ENCODE peak calls at places on chromosomes 13 and 19, in seven cellular contexts. I is cardiac muscle cell, Y is heart right ventricle, V is heart left ventricle, Q is neural progenitor cell, T is ovary, X is RWPE2. J is an unnamed sample. For H3K27me3, the result is how much of the 10 kb centered on the place peaks cover.

GRCh38 chr19:6737284-6737872 is at the start of gene GPR108:
- DNase-seq in I (peak), Y (peak), V (peak), Q (peak), T (peak), X (peak), J (peak)

GRCh38 chr13:69300131-69300530 is 807.5 kb upstream of the ATXN8OS start:
- DNase-seq in I (no peak), Y (no peak), V (no peak), Q (no peak), T (no peak), X (no peak), J (no peak)

GRCh38 chr19:54462713-54463530 is 656 bp downstream of the LENG9 start:
- DNase-seq in I (peak), Y (peak), V (peak), Q (peak), T (peak), X (no peak), J (peak)

GRCh38 chr19:29663861-29664752 is 1.2 kb upstream of the PLEKHF1 start:
- DNase-seq in I (no peak), Y (no peak), V (peak), Q (no peak), T (no peak), X (no peak), J (peak)

GRCh38 chr19:46082728-46083050 is 41.8 kb downstream of the IGFL3 start:
- DNase-seq in I (no peak), Y (no peak), V (no peak), Q (no peak), T (no peak), X (no peak), J (no peak)

GRCh38 chr13:114029866-114030625 is 56.2 kb upstream of the C13orf46 start:
- DNase-seq in I (no peak), Y (peak), V (peak), Q (no peak), T (no peak), X (no peak), J (no peak)

GRCh38 chr19:52962394-52963228 is at the start of gene ZNF816:
- DNase-seq in I (peak), Y (peak), V (peak), Q (peak), T (peak), X (peak), J (peak)

GRCh38 chr13:30022256-30022655 is 171.8 kb upstream of the UBL3 start:
- DNase-seq in I (no peak), Y (no peak), V (no peak), Q (no peak), T (no peak), X (no peak), J (no peak)

GRCh38 chr13:108346376-108346775 is 76.9 kb downstream of the TNFSF13B start:
- DNase-seq in I (no peak), Y (no peak), V (no peak), Q (no peak), T (no peak), X (no peak), J (no peak)

GRCh38 chr13:75723927-75724326 is 87.8 kb downstream of the LMO7 start:
- DNase-seq in I (no peak), Y (no peak), V (no peak), Q (no peak), T (no peak), X (no peak), J (no peak)

GRCh38 chr13:27573265-27573664 is 47.1 kb downstream of the LNX2 start:
- DNase-seq in I (no peak), Y (no peak), V (no peak), Q (no peak), T (no peak), X (no peak), J (peak)

GRCh38 chr13:98927954-98928927 is 49.6 kb downstream of the DOCK9 start:
- DNase-seq in I (no peak), Y (no peak), V (no peak), Q (no peak), T (no peak), X (no peak), J (peak)

GRCh38 chr13:32048816-32049215 is 17.2 kb downstream of the FRY start:
- DNase-seq in I (no peak), Y (no peak), V (no peak), Q (no peak), T (no peak), X (no peak), J (no peak)

GRCh38 chr13:41577437-41577836 is 120.1 kb downstream of the RGCC start:
- DNase-seq in I (no peak), Y (no peak), V (peak), Q (no peak), T (no peak), X (no peak), J (no peak)

GRCh38 chr19:41872775-41873647 is 4.1 kb upstream of the CD79A start:
- DNase-seq in I (peak), Y (peak), V (peak), Q (peak), T (no peak), X (peak), J (peak)

GRCh38 chr13:91058066-91058465 is 289.4 kb upstream of the MIR17HG start:
- DNase-seq in I (peak), Y (no peak), V (no peak), Q (peak), T (no peak), X (no peak), J (peak)

GRCh38 chr13:19838726-19839342 is 24.6 kb downstream of the ZMYM5 start:
- DNase-seq in I (no peak), Y (no peak), V (no peak), Q (no peak), T (no peak), X (no peak), J (peak)

GRCh38 chr13:48235100-48235813 is 2.3 kb downstream of the ITM2B start:
- DNase-seq in I (peak), Y (no peak), V (peak), Q (peak), T (peak), X (no peak), J (no peak)

GRCh38 chr19:33755314-33756020 is 41.2 kb upstream of the KCTD15 start:
- DNase-seq in I (no peak), Y (no peak), V (no peak), Q (peak), T (no peak), X (no peak), J (no peak)

GRCh38 chr19:21698215-21698614 is 69.2 kb downstream of the ZNF100 start:
- DNase-seq in I (peak), Y (no peak), V (no peak), Q (peak), T (no peak), X (no peak), J (no peak)

GRCh38 chr19:49987159-49987698 is 26.3 kb upstream of the SIGLEC11 start:
- DNase-seq in I (peak), Y (peak), V (peak), Q (peak), T (peak), X (no peak), J (peak)

GRCh38 chr13:37168922-37169321 is 63.5 kb upstream of the CSNK1A1L start:
- DNase-seq in I (no peak), Y (no peak), V (no peak), Q (no peak), T (no peak), X (no peak), J (no peak)

GRCh38 chr13:99153219-99153618 is 47.4 kb upstream of the UBAC2 start:
- DNase-seq in I (no peak), Y (no peak), V (no peak), Q (no peak), T (no peak), X (no peak), J (no peak)

GRCh38 chr19:2820112-2820702 is 539 bp downstream of the ZNF554 start:
- DNase-seq in I (peak), Y (no peak), V (peak), Q (peak), T (no peak), X (no peak), J (no peak)

GRCh38 chr13:109479534-109479933 is 306.8 kb downstream of the IRS2 start:
- DNase-seq in I (no peak), Y (no peak), V (no peak), Q (no peak), T (no peak), X (no peak), J (no peak)
- H3K27me3 ChIP-seq in I (under half), Y (under half), V (under half), Q (under half), T (under half), X (under half), J (under half)

GRCh38 chr13:26523007-26523406 is 34.5 kb upstream of the WASF3 start:
- DNase-seq in I (no peak), Y (no peak), V (no peak), Q (no peak), T (no peak), X (no peak), J (no peak)
- H3K27ac ChIP-seq in I (no peak), Y (no peak), V (no peak), Q (no peak), T (no peak), X (no peak), J (no peak)

DNA sequence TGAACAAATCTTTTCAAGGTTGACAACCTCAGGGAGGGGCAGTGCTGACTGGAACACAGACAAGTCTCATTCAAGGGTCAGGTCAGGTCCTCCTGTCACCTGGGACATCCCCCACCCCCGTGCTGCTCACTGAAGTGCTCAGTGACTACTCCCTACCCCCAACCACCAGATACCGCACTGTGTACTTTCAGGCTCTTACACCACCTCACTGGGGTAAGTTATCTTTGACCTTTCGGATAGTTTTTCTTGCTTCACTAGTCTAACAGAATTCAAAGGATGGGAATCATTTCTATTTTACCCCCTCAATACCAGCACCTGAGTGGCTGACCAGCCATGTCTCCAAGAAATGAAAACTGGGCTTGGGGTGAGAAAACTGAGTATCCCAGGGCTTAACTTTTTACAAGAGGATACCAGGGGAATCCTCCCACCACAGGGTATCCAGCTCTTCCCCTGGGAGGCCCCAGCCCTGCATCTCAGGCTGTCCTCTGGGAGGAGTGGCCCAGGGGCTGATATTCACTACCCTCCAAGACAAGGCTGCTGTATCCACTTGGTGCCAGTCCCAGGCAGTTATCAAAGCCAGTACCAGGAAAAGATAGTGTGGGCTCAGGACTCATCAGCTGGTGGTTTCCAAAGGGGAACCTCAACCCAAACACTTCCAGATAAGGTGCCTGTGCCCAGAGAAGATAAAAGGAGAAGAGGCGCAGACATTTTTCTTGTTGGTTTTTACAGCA is 2.1 kb downstream of the ZNF563 start:
- DNase-seq in I (peak), Y (no peak), V (peak), Q (peak), T (no peak), X (no peak), J (no peak)
- H3K4me3 ChIP-seq in I (no peak), Y (no peak), V (no peak), Q (no peak), T (no peak), X (no peak), J (no peak)

DNA sequence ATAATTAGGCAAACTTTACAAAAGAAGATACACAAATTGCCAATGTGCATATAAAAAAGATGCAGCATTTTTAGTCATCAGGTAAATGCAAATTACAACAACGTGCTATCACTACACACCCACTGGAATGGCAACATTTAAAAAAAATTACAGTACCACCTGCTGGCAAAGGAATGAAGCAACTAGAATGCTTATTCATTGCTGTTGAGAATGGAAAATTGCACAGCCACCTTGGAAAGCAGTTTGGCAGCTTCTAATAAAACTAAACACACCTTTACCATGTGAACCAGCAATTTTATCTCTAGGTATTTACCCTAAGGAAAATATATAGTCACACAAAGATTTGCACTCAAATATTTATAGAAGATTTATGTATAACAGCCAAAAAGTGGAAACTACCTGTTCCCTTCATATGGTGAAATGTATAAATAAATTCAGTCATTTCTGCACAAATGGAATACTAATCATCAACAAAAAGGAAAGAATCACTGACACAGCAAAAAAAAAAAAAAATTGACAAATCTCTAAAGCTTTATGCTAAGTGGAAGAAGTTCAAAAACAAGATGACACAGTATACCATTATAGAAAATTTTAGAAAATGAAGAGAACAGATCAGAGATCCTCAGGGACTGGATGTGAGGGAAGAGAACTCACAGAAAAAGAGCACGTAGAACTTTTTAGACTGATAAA is 30.3 kb downstream of the OXGR1 start:
- DNase-seq in I (no peak), Y (no peak), V (no peak), Q (no peak), T (no peak), X (no peak), J (no peak)
- H3K27me3 ChIP-seq in I (under half), Y (under half), V (under half), Q (under half), T (under half), X (under half), J (under half)

DNA sequence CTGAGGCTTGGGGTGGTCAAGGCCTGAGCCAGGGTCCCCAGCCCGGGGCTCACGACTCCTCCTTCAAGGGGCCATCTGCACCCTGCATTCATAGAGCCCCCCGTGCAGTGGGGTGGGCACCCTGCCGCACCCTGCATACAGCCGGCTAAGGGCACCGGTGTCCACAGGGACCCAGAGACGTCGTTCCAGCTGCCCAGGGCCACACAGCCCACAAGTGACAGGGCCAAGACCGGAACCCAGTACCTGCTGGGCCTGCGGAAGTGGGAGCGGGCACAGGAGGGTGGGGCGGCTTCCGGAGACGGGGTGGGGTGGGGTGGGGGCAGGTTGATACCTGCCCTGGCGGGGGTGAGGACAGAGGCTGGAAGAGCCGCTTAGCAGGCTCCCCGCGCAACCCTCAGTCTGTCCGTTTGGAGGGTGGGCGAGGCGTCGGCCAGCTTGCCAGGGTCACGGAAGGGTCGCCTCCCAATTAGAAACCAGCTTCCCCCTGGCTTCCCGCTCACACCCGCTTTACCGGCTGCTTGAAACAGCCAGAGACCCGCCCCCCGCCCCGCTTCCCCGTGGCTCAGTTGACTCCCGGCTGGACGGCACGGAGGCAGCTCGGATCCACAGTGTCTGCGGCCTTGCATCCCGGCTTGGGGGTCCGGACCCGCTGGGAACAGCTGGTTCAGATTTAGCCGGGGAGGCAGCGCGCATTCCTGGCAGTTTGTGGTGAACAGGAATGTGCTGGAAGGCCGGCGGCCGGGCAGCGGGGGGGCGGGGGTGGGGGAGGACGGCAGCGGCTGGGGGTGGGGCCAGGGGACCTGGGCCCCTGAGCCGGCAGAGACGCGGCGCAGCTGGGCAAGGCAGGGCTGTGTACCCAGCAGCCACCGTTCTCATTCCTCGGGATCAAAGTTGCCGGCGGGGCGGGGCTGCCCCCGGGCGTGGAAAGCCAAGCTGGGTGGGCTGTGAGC is 1.8 kb downstream of the CNN2 start:
- DNase-seq in I (peak), Y (peak), V (peak), Q (peak), T (peak), X (no peak), J (peak)
- H3K27ac ChIP-seq in I (peak), Y (peak), V (peak), Q (peak), T (peak), X (peak), J (peak)

GRCh38 chr19:15318241-15318691 is 14.1 kb downstream of the BRD4 start:
- DNase-seq in I (no peak), Y (no peak), V (no peak), Q (no peak), T (no peak), X (no peak), J (no peak)
- H3K4me3 ChIP-seq in I (no peak), Y (no peak), V (no peak), Q (no peak), T (no peak), X (no peak), J (no peak)

DNA sequence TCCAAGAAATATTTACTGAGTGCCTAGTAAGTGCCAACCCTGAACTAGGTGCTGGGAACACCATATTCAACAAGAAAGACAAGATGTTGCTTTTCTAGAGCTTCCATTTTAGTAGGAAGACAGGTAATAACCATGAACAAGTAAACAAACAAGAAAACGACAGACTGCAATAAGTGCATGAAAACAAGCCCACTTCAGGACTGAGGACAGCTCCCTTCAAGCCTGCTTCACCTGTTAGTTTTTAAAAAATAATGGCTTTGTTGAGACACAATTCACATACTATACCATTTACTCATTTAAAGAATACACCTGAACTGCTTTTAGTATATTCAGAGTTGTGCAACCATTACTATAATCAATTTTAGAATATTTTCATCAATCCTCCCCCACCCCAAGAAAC is 30.4 kb downstream of the CYP4F22 start:
- DNase-seq in I (no peak), Y (no peak), V (no peak), Q (no peak), T (no peak), X (no peak), J (no peak)
- H3K27me3 ChIP-seq in I (under half), Y (under half), V (under half), Q (under half), T (under half), X (under half), J (under half)